ENCODE peak calls at places on chromosomes 11 and 22, in nine cellular contexts. One of them, this sample, is unnamed.
A peak's percentile ranks its signal among the peaks of the same experiment; 100 is the strongest.

GRCh38 chr11:2553198-2553597 is 108.4 kb downstream of the KCNQ1 start:
- DNase-seq in H54: no peak
- DNase-seq in fibroblast of lung: no peak
- DNase-seq in brain microvascular endothelial cell: no peak
- DNase-seq in memory B cell: no peak
- DNase-seq in tibial nerve: no peak
- DNase-seq in MV-4-11: no peak
- DNase-seq in activated B cell treated with CpG ODN at 0.5 μM for 24 hours: no peak
- DNase-seq in IMR-90: no peak
- DNase-seq in this sample: no peak

GRCh38 chr11:88370782-88371181 is 33.2 kb upstream of the CTSC start:
- DNase-seq in H54: no peak
- DNase-seq in fibroblast of lung: no peak
- DNase-seq in brain microvascular endothelial cell: no peak
- DNase-seq in memory B cell: no peak
- DNase-seq in tibial nerve: no peak
- DNase-seq in MV-4-11: no peak
- DNase-seq in activated B cell treated with CpG ODN at 0.5 μM for 24 hours: no peak
- DNase-seq in IMR-90: no peak
- DNase-seq in this sample: no peak

GRCh38 chr22:39567135-39567946 is 3.2 kb upstream of the CACNA1I start:
- DNase-seq in H54: no peak
- DNase-seq in fibroblast of lung: no peak
- DNase-seq in brain microvascular endothelial cell: no peak
- DNase-seq in memory B cell: no peak
- DNase-seq in tibial nerve: no peak
- DNase-seq in MV-4-11: no peak
- DNase-seq in activated B cell treated with CpG ODN at 0.5 μM for 24 hours: no peak
- DNase-seq in IMR-90: no peak
- DNase-seq in this sample: no peak

GRCh38 chr11:47467372-47467771 is 18.4 kb upstream of the RAPSN start:
- DNase-seq in H54: no peak
- DNase-seq in fibroblast of lung: no peak
- DNase-seq in brain microvascular endothelial cell: no peak
- DNase-seq in memory B cell: no peak
- DNase-seq in tibial nerve: no peak
- DNase-seq in MV-4-11: no peak
- DNase-seq in activated B cell treated with CpG ODN at 0.5 μM for 24 hours: no peak
- DNase-seq in IMR-90: no peak
- DNase-seq in this sample: no peak

GRCh38 chr11:105372214-105372613 is 232.6 kb upstream of the CARD18 start:
- DNase-seq in H54: no peak
- DNase-seq in fibroblast of lung: no peak
- DNase-seq in brain microvascular endothelial cell: no peak
- DNase-seq in memory B cell: no peak
- DNase-seq in tibial nerve: no peak
- DNase-seq in MV-4-11: no peak
- DNase-seq in activated B cell treated with CpG ODN at 0.5 μM for 24 hours: no peak
- DNase-seq in IMR-90: no peak
- DNase-seq in this sample: no peak

GRCh38 chr11:44942029-44942710 is 8.5 kb downstream of the TP53I11 start:
- DNase-seq in H54: no peak
- DNase-seq in fibroblast of lung: no peak
- DNase-seq in brain microvascular endothelial cell: no peak
- DNase-seq in memory B cell: no peak
- DNase-seq in tibial nerve: no peak
- DNase-seq in MV-4-11: no peak
- DNase-seq in activated B cell treated with CpG ODN at 0.5 μM for 24 hours: no peak
- DNase-seq in IMR-90: no peak
- DNase-seq in this sample: no peak

GRCh38 chr22:27612075-27612474 is 189.5 kb downstream of the MN1 start:
- DNase-seq in H54: no peak
- DNase-seq in fibroblast of lung: no peak
- DNase-seq in brain microvascular endothelial cell: no peak
- DNase-seq in memory B cell: no peak
- DNase-seq in tibial nerve: no peak
- DNase-seq in MV-4-11: peak; percentile 93
- DNase-seq in activated B cell treated with CpG ODN at 0.5 μM for 24 hours: no peak
- DNase-seq in IMR-90: no peak
- DNase-seq in this sample: no peak

GRCh38 chr22:45211848-45212247 is 28.8 kb downstream of the KIAA0930 start:
- DNase-seq in H54: peak; percentile 37
- DNase-seq in fibroblast of lung: no peak
- DNase-seq in brain microvascular endothelial cell: no peak
- DNase-seq in memory B cell: no peak
- DNase-seq in tibial nerve: no peak
- DNase-seq in MV-4-11: no peak
- DNase-seq in activated B cell treated with CpG ODN at 0.5 μM for 24 hours: no peak
- DNase-seq in IMR-90: no peak
- DNase-seq in this sample: no peak

GRCh38 chr22:43281400-43281799 is 61.8 kb downstream of the SCUBE1 start:
- DNase-seq in H54: no peak
- DNase-seq in fibroblast of lung: no peak
- DNase-seq in brain microvascular endothelial cell: no peak
- DNase-seq in memory B cell: no peak
- DNase-seq in tibial nerve: no peak
- DNase-seq in MV-4-11: no peak
- DNase-seq in activated B cell treated with CpG ODN at 0.5 μM for 24 hours: no peak
- DNase-seq in IMR-90: no peak
- DNase-seq in this sample: no peak